ENCODE peak calls at places on chromosomes 2 and 18, in six cellular contexts. W, H, O, B, J and U are unnamed samples.

GRCh38 chr2:129061079-129061785 is 742.6 kb upstream of the HS6ST1 start:
- DNase-seq in B (no peak), J (no peak), O (no peak), H (no peak), W (no peak), U (no peak)

GRCh38 chr2:169585673-169586072 is 1.5 kb downstream of the PPIG start:
- DNase-seq in H (no peak), W (no peak), J (peak), B (no peak), O (no peak), U (no peak)

GRCh38 chr2:67215214-67215613 is 181.9 kb upstream of the ETAA1 start:
- DNase-seq in O (peak), J (peak), B (no peak), H (peak), W (no peak), U (no peak)

GRCh38 chr2:160584972-160585494 is 91.4 kb upstream of the RBMS1 start:
- DNase-seq in H (no peak), B (no peak), J (no peak), O (no peak), W (no peak), U (no peak)

GRCh38 chr18:52348209-52348608 is 8.2 kb downstream of the DCC start:
- DNase-seq in B (no peak), J (no peak), H (no peak), O (no peak), W (no peak), U (peak)

GRCh38 chr2:105824446-105824845 is 79.7 kb downstream of the NCK2 start:
- DNase-seq in B (no peak), O (no peak), H (no peak), J (no peak), W (no peak), U (no peak)

GRCh38 chr18:60555629-60556028 is 183.1 kb upstream of the MC4R start:
- DNase-seq in O (no peak), J (no peak), W (no peak), B (no peak), H (no peak), U (no peak)

GRCh38 chr2:2860583-2861300 is 516.9 kb downstream of the EIPR1 start:
- DNase-seq in J (no peak), B (peak), O (no peak), W (no peak), H (no peak), U (no peak)

GRCh38 chr2:127174176-127174575 is 45.9 kb downstream of the CYP27C1 start:
- DNase-seq in O (no peak), H (no peak), J (no peak), B (peak), W (no peak), U (no peak)

GRCh38 chr2:44061876-44062275 is 66.1 kb upstream of the LRPPRC start:
- DNase-seq in B (no peak), H (no peak), J (no peak), O (no peak), W (no peak), U (no peak)

GRCh38 chr2:117555965-117556364 is 258.5 kb upstream of the DDX18 start:
- DNase-seq in W (no peak), H (no peak), B (no peak), J (no peak), O (no peak), U (no peak)

GRCh38 chr2:112147382-112147781 is 9.2 kb downstream of the FBLN7 start:
- DNase-seq in W (no peak), B (no peak), J (no peak), O (no peak), H (no peak), U (no peak)

GRCh38 chr18:36378194-36378593 is 80.7 kb downstream of the FHOD3 start:
- DNase-seq in J (no peak), H (no peak), O (no peak), W (no peak), B (no peak), U (no peak)

GRCh38 chr2:30361751-30362394 is 85.2 kb upstream of the LCLAT1 start:
- DNase-seq in W (no peak), B (no peak), O (no peak), H (no peak), J (no peak), U (no peak)

GRCh38 chr18:5393779-5394178 is 98.3 kb upstream of the ZBTB14 start:
- DNase-seq in J (no peak), W (no peak), H (no peak), B (no peak), O (no peak), U (no peak)

GRCh38 chr2:236633764-236634163 is 64.1 kb downstream of the ACKR3 start:
- DNase-seq in H (no peak), J (no peak), B (peak), O (no peak), W (no peak), U (no peak)

GRCh38 chr2:36783276-36783675 is 86.8 kb downstream of the VIT start:
- DNase-seq in O (no peak), J (no peak), W (no peak), B (no peak), H (no peak), U (no peak)

GRCh38 chr2:229265727-229266126 is 5.4 kb downstream of the PID1 start:
- DNase-seq in W (no peak), J (no peak), H (no peak), B (no peak), O (no peak), U (no peak)

GRCh38 chr2:240320561-240321091 is 114.8 kb upstream of the GPC1 start:
- DNase-seq in O (no peak), H (no peak), W (no peak), B (no peak), J (no peak), U (no peak)

GRCh38 chr2:23600336-23600735 is 215.4 kb downstream of the KLHL29 start:
- DNase-seq in B (peak), O (no peak), W (no peak), H (no peak), J (no peak), U (no peak)

GRCh38 chr2:105803773-105804172 is 59.1 kb downstream of the NCK2 start:
- DNase-seq in J (no peak), O (no peak), H (no peak), B (no peak), W (no peak), U (no peak)

GRCh38 chr2:237434916-237435315 is 21.0 kb upstream of the COL6A3 start:
- DNase-seq in H (no peak), B (peak), J (no peak), O (no peak), W (peak), U (no peak)

GRCh38 chr2:66433945-66434678 is 813 bp upstream of the MEIS1 start:
- DNase-seq in H (peak), O (peak), J (peak), W (no peak), B (peak), U (peak)

GRCh38 chr2:195582188-195582587 is 74.8 kb upstream of the SLC39A10 start:
- DNase-seq in B (no peak), W (no peak), O (no peak), H (no peak), J (no peak), U (no peak)

GRCh38 chr2:237060518-237061312 is 25.0 kb upstream of the COPS8 start:
- DNase-seq in H (peak), B (no peak), W (peak), O (peak), J (peak), U (peak)

GRCh38 chr18:74479486-74480148 is 16.5 kb upstream of the CNDP2 start:
- DNase-seq in W (no peak), H (no peak), O (no peak), J (no peak), B (no peak), U (no peak)

GRCh38 chr18:3595282-3596273 is 145.6 kb downstream of the TGIF1 start:
- DNase-seq in H (peak), B (no peak), J (peak), W (no peak), O (peak), U (no peak)

GRCh38 chr18:3593381-3593903 is 143.5 kb downstream of the TGIF1 start:
- DNase-seq in H (no peak), B (no peak), O (no peak), J (no peak), W (no peak), U (peak)

GRCh38 chr18:3592864-3593263 is 142.9 kb downstream of the TGIF1 start:
- DNase-seq in O (no peak), H (no peak), W (no peak), B (no peak), J (no peak), U (no peak)

GRCh38 chr18:3594760-3595241 is 144.8 kb downstream of the TGIF1 start:
- DNase-seq in W (no peak), H (peak), B (no peak), J (no peak), O (no peak), U (no peak)

DNA sequence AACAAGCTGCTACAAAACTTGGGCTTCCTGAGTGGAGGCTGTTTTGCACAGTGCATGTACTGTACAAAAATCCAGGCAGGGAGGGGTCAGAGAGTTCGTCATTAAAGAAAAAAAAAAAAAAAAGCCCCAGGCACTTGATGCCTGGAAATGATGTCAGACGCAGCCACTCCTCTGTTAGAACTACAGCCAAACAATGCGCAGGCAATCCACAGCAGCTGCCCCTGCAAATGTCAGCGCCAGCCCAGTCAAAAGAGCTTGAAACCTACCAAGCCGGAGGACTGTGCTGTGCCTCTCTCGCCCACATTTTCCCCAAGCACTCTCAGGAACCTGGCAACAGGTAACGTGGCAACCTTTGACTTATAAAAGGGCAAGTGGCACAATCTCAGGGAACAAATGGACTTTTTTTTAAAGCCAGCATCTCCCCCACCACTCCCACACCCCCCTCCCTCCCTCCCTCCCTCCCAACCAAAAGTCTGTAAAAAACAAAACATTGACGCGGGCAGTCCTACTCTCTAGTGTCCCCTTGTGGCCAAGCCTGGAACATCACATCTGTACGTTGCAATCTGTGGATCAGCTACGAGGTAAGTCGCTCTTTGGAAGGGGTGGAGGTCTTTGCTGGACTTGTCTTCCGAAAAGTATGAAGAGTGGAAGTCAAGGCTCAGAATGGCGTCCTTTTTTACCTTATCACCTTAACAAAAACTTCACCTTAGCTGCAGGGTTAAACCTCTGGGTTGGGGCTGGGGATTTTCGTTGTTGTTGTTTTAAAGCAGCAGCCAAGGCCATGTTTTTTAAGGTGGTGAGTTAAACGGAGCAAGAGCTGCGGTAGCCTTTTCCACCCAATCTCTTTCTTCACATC is 144.2 kb downstream of the TGIF1 start:
- DNase-seq in W (peak), H (peak), B (peak), J (peak), O (peak), U (peak)
- TF ChIP-seq POLR2A in W (peak), H (no peak), B (peak), J (peak), O (peak), U (peak)

GRCh38 chr2:231662028-231662810 is 46.1 kb upstream of the PTMA start:
- DNase-seq in B (peak), J (peak), W (peak), O (peak), H (peak), U (no peak)
- TF ChIP-seq POLR2A in B (peak), J (peak), W (peak), O (peak), H (no peak), U (no peak)

GRCh38 chr2:9310390-9310789 is 103.8 kb downstream of the ASAP2 start:
- DNase-seq in H (peak), J (peak), B (no peak), O (peak), W (no peak), U (peak)
- TF ChIP-seq POLR2A in H (no peak), J (no peak), B (no peak), O (no peak), W (no peak), U (no peak)

DNA sequence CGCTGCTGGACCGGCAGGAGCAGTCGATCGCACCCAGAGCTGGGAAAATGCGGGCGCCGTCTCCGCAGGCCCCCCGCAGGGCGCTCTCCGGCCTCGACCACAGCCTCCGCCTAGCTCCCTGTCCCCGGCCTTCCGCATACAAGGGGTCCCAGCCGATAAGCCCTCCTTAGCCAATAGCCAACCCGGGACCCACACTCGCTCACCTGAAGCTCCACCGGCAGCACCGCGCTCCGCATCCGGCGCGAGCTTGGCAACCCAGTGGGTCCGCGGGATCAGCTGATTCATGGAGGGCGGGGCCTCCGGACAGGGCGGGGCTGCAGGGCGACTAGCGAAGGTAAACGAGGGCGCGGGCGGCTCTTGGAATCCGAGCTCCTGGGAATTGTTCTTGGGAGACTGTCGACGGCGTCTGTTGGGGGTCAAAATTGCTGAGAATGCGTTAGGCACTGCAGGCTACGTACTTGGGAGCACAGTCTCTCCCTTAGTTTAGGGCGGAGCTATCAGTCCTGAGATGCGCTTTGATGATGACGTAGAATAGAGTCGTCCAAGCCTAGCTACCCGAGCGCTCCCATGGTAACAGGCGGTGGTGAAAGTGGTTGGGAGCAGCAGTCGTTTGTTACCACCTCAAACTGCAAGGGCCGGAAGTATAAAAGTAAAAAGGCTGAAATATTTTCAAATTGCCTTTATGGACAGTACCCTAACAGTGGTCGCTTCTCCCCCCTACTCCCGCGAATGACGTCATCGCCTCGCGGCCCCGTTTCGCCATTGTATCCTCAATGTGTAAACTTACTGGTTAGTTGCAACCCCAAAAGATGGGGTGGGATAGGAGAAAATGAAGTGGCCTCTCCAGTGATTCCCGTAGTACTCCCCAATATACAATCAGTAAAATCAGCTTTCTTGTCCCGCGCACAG is at the start of gene ALS2:
- DNase-seq in W (peak), H (peak), J (peak), O (peak), B (peak), U (peak)
- TF ChIP-seq POLR2A in W (peak), H (no peak), J (peak), O (peak), B (no peak), U (peak)

GRCh38 chr2:46098606-46099005 is 198.6 kb upstream of the EPAS1 start:
- DNase-seq in O (no peak), H (no peak), B (no peak), J (peak), W (no peak), U (peak)
- TF ChIP-seq POLR2A in O (no peak), H (no peak), B (no peak), J (no peak), W (no peak), U (no peak)

GRCh38 chr18:9916067-9916684 is 2.4 kb downstream of the VAPA start:
- DNase-seq in B (no peak), O (no peak), H (no peak), W (no peak), J (peak), U (no peak)
- TF ChIP-seq POLR2A in B (no peak), O (no peak), H (no peak), W (no peak), J (no peak), U (no peak)

DNA sequence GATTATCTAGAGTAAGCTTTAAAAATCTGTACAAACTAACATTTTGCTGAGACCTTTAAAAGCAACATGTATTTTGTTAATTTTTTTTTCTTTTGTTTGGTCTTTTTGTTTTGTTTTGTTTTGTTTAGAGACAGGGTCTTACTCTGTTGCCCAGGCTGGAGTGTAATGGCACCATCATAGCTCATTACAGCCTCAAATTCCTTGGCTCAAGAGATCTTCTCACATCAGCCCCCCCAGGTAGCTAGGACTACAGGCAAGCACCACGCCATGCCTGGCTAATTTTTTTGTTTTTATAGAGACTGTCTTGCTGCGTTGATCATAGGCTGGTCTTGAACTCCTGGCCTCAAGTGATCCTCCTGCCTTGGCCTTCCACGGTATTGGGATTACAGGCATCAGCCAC is 23.1 kb downstream of the RBBP8 start:
- DNase-seq in O (no peak), J (no peak), B (no peak), W (no peak), H (no peak), U (no peak)
- TF ChIP-seq POLR2A in O (no peak), J (no peak), B (no peak), W (no peak), H (no peak), U (no peak)

GRCh38 chr18:77980275-77980674 is 730.6 kb downstream of the GALR1 start:
- DNase-seq in J (no peak), W (no peak), B (no peak), H (no peak), O (no peak), U (no peak)
- TF ChIP-seq POLR2A in J (no peak), W (no peak), B (no peak), H (no peak), O (no peak), U (no peak)